ENCODE peak calls at places on chromosomes 1 and 21, in six cellular contexts. C is activated T-helper 1 cell treated with anti-CD3 and anti-CD28 coated beads, Interleukin-2, amount 50 U/mL, for 16 hours; A is NCI-H1092 treated with DMSO at 0.1 percent for 48 hours; E is stimulated activated CD4-positive, alpha-beta T cell treated with anti-CD3 and anti-CD28 coated beads, TNF-alpha, amount 100 ng/mL, for 24 hours; D is fibroblast of lung; Y is non-pigmented ciliary epithelial cell. K is an unnamed sample.

GRCh38 chr1:156060937-156061636 is at the start of gene RAB25:
- DNase-seq in C (no peak), A (no peak), E (no peak), D (no peak), Y (no peak), K (peak)

GRCh38 chr1:225364439-225364838 is 63.4 kb downstream of the LBR start:
- DNase-seq in C (no peak), A (no peak), E (no peak), D (no peak), Y (no peak), K (no peak)

GRCh38 chr21:43188181-43188580 is 19.4 kb downstream of the CRYAA start:
- DNase-seq in C (no peak), A (no peak), E (no peak), D (no peak), Y (no peak), K (peak)

GRCh38 chr1:117388328-117388727 is 21.1 kb downstream of the MAN1A2 start:
- DNase-seq in C (no peak), A (no peak), E (no peak), D (no peak), Y (no peak), K (no peak)

GRCh38 chr1:28680141-28680540 is 11.6 kb downstream of the GMEB1 start:
- DNase-seq in C (no peak), A (no peak), E (no peak), D (no peak), Y (no peak), K (no peak)

GRCh38 chr21:42406201-42406601 is 2.5 kb downstream of the UBASH3A start:
- DNase-seq in C (no peak), A (no peak), E (peak), D (no peak), Y (no peak), K (no peak)

GRCh38 chr1:91099746-91100621 is 78.1 kb upstream of the ZNF644 start:
- DNase-seq in C (no peak), A (no peak), E (no peak), D (no peak), Y (no peak), K (no peak)

GRCh38 chr21:45586289-45586858 is 44.1 kb upstream of the SLC19A1 start:
- DNase-seq in C (no peak), A (no peak), E (no peak), D (no peak), Y (no peak), K (no peak)

GRCh38 chr1:14392887-14393365 is 205.6 kb upstream of the KAZN start:
- DNase-seq in C (no peak), A (no peak), E (no peak), D (no peak), Y (no peak), K (no peak)

GRCh38 chr1:19799233-19799876 is 361 bp downstream of the TMCO4 start:
- DNase-seq in C (peak), A (peak), E (peak), D (peak), Y (no peak), K (peak)

GRCh38 chr1:108814343-108815125 is 42.4 kb downstream of the AKNAD1 start:
- DNase-seq in C (no peak), A (peak), E (no peak), D (peak), Y (no peak), K (no peak)

GRCh38 chr1:17460265-17460664 is 20.8 kb upstream of the RCC2 start:
- DNase-seq in C (no peak), A (no peak), E (no peak), D (no peak), Y (no peak), K (peak)

GRCh38 chr21:45164124-45164511 is 89.7 kb downstream of the ADARB1 start:
- DNase-seq in C (no peak), A (no peak), E (no peak), D (no peak), Y (no peak), K (no peak)

GRCh38 chr1:39501666-39502065 is 10.2 kb downstream of the BMP8A start:
- DNase-seq in C (no peak), A (no peak), E (no peak), D (peak), Y (no peak), K (no peak)

GRCh38 chr1:34840426-34840825 is 19.1 kb downstream of the SMIM12 start:
- DNase-seq in C (no peak), A (no peak), E (no peak), D (no peak), Y (no peak), K (no peak)

GRCh38 chr1:4655674-4656532 is 1.5 kb downstream of the AJAP1 start:
- DNase-seq in C (no peak), A (no peak), E (peak), D (no peak), Y (no peak), K (no peak)

GRCh38 chr21:18529253-18529652 is 125.7 kb upstream of the TMPRSS15 start:
- DNase-seq in C (no peak), A (peak), E (no peak), D (peak), Y (peak), K (no peak)

GRCh38 chr1:53799141-53799540 is 39.0 kb downstream of the NDC1 start:
- DNase-seq in C (no peak), A (no peak), E (no peak), D (no peak), Y (no peak), K (no peak)

GRCh38 chr1:162973381-162973795 is 95.8 kb upstream of the RGS4 start:
- DNase-seq in C (no peak), A (no peak), E (no peak), D (peak), Y (peak), K (no peak)

GRCh38 chr1:228410015-228410414 is 3.4 kb upstream of the TRIM11 start:
- DNase-seq in C (no peak), A (no peak), E (no peak), D (peak), Y (no peak), K (no peak)

GRCh38 chr1:76294470-76295194 is 220.1 kb downstream of the ST6GALNAC3 start:
- DNase-seq in C (no peak), A (peak), E (no peak), D (no peak), Y (no peak), K (no peak)

GRCh38 chr1:43742026-43742425 is 34.7 kb downstream of the ST3GAL3 start:
- DNase-seq in C (no peak), A (no peak), E (no peak), D (no peak), Y (no peak), K (no peak)

GRCh38 chr1:12276225-12276624 is 46.4 kb downstream of the VPS13D start:
- DNase-seq in C (no peak), A (no peak), E (no peak), D (peak), Y (peak), K (no peak)

GRCh38 chr1:26358411-26359384 is 4.8 kb upstream of the CRYBG2 start:
- DNase-seq in C (peak), A (no peak), E (peak), D (no peak), Y (no peak), K (no peak)

GRCh38 chr1:241895013-241895412 is 47.0 kb downstream of the EXO1 start:
- DNase-seq in C (no peak), A (no peak), E (no peak), D (no peak), Y (no peak), K (no peak)

GRCh38 chr1:158998037-158998780 is 11.5 kb upstream of the IFI16 start:
- DNase-seq in C (no peak), A (no peak), E (no peak), D (no peak), Y (no peak), K (no peak)

GRCh38 chr21:34351786-34352241 is 12.0 kb upstream of the KCNE2 start:
- DNase-seq in C (no peak), A (peak), E (no peak), D (peak), Y (no peak), K (no peak)

GRCh38 chr1:90716552-90717355 is at the start of gene BARHL2:
- DNase-seq in C (no peak), A (peak), E (no peak), D (no peak), Y (no peak), K (no peak)

GRCh38 chr1:233075045-233075444 is 124.6 kb downstream of the NTPCR start:
- DNase-seq in C (no peak), A (no peak), E (no peak), D (peak), Y (peak), K (no peak)

GRCh38 chr1:209030454-209031167 is 552.9 kb upstream of the CAMK1G start:
- DNase-seq in C (no peak), A (peak), E (no peak), D (no peak), Y (no peak), K (no peak)

GRCh38 chr1:11025618-11026017 is 13.2 kb downstream of the TARDBP start:
- DNase-seq in C (no peak), A (no peak), E (no peak), D (no peak), Y (no peak), K (no peak)

GRCh38 chr1:41480204-41481108 is 4.0 kb downstream of the EDN2 start:
- DNase-seq in C (no peak), A (no peak), E (no peak), D (no peak), Y (no peak), K (no peak)

GRCh38 chr21:45634511-45635183 is 8.9 kb upstream of the PCBP3 start:
- DNase-seq in C (no peak), A (peak), E (no peak), D (no peak), Y (no peak), K (no peak)

K was measured in breast epithelium.